ENCODE peak calls at places on chromosomes 4 and X, in five cellular contexts. D, O, L, N and G are unnamed samples. For H3K9me3, the result is how much of the 10 kb centered on the place peaks cover.

GRCh38 chr4:119025440-119025839 is 110.2 kb upstream of the MYOZ2 start:
- DNase-seq in D (peak), N (peak), O (no peak), L (no peak), G (no peak)

GRCh38 chr4:166144607-166145006 is 271.6 kb downstream of the TLL1 start:
- DNase-seq in N (no peak), D (no peak), L (no peak), O (no peak), G (no peak)

GRCh38 chr4:10168151-10168550 is 51.6 kb upstream of the WDR1 start:
- DNase-seq in N (no peak), L (no peak), D (no peak), O (no peak), G (no peak)

GRCh38 chr4:15702941-15703403 is at the start of gene BST1:
- DNase-seq in O (peak), D (peak), N (peak), L (no peak), G (no peak)

GRCh38 chrX:22343192-22343591 is 70.5 kb downstream of the CBLL2 start:
- DNase-seq in N (no peak), L (no peak), D (no peak), O (no peak), G (no peak)

GRCh38 chrX:19613645-19614323 is 98.5 kb upstream of the MAP3K15 start:
- DNase-seq in N (no peak), O (no peak), L (no peak), D (no peak), G (no peak)

GRCh38 chr4:108644237-108644636 is 6.2 kb upstream of the OSTC start:
- DNase-seq in D (no peak), N (no peak), L (no peak), O (no peak), G (no peak)

GRCh38 chr4:114057746-114058145 is 78.3 kb upstream of the ARSJ start:
- DNase-seq in L (no peak), D (no peak), N (no peak), O (no peak), G (no peak)

GRCh38 chr4:158970786-158971185 is 132.1 kb upstream of the RAPGEF2 start:
- DNase-seq in L (no peak), D (no peak), O (no peak), N (no peak), G (no peak)

GRCh38 chr4:69910016-69910782 is 20.7 kb upstream of the CSN1S1 start:
- DNase-seq in D (no peak), L (no peak), O (no peak), N (no peak), G (no peak)

GRCh38 chr4:85474818-85475630 is at the start of gene ARHGAP24:
- DNase-seq in O (peak), L (peak), D (peak), N (peak), G (no peak)

GRCh38 chr4:107755841-107756356 is 35.9 kb upstream of the PAPSS1 start:
- DNase-seq in N (no peak), D (no peak), L (no peak), O (no peak), G (no peak)

GRCh38 chr4:153788064-153788418 is 842 bp downstream of the SFRP2 start:
- DNase-seq in D (no peak), L (no peak), O (no peak), N (no peak), G (no peak)
- H3K27ac ChIP-seq in D (no peak), L (peak), O (peak), N (no peak), G (peak)

GRCh38 chr4:22997358-22998224 is 304.9 kb downstream of the GBA3 start:
- DNase-seq in N (no peak), O (no peak), L (no peak), D (no peak), G (no peak)
- TF ChIP-seq POLR2A in N (no peak), O (no peak), L (no peak), D (no peak), G (no peak)

DNA sequence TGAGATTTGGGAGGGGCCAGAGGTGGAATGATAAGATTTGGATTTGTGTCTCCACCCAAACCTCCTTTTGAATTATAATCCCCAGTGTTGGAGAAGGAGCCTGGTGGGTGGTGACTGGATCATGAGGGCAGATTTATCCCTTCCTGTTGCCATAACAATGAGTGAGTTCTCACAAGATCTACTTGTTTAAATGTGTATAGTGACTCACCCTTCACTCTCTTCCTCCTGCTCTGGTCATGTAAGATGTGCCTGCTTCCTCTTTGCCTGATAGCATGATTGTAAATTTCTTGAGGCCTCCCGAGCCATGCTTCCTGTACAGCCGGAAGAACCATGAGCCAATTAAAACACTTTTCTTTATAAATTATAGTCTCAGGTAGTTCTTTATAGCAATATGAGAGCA is 348.6 kb downstream of the AR start:
- DNase-seq in N (no peak), L (no peak), O (no peak), D (no peak), G (no peak)
- H3K9me3 ChIP-seq in N (under half), L (under half), O (under half), D (under half), G (under half)

GRCh38 chrX:44975666-44976263 is 102.8 kb downstream of the KDM6A start:
- DNase-seq in O (no peak), D (no peak), N (peak), L (no peak), G (no peak)
- H3K27ac ChIP-seq in O (no peak), D (no peak), N (peak), L (no peak), G (no peak)